ENCODE peak calls at places on chromosome 22, in ten cellular contexts. M, N, E, J, L, H, Q, P, X and O are unnamed samples.
A peak's percentile ranks its signal among the peaks of the same experiment; 100 is the strongest.

GRCh38 chr22:30208631-30209603 is 37.6 kb downstream of the LIF start:
- DNase-seq in Q (no peak), L (no peak), X (peak; percentile 95), E (no peak), H (peak; percentile 86), M (peak; percentile 86), J (no peak), N (peak; percentile 88), P (peak; percentile 42), O (no peak)

GRCh38 chr22:22488736-22489135 is 19.8 kb downstream of the ZNF280B start:
- DNase-seq in M (no peak), X (no peak), H (no peak), N (no peak), P (no peak), Q (no peak), E (no peak), J (no peak), L (no peak), O (no peak)

GRCh38 chr22:31947296-31947695 is 3.0 kb downstream of the YWHAH start:
- DNase-seq in H (no peak), L (no peak), P (peak; percentile 73), M (no peak), N (no peak), Q (no peak), J (peak; percentile 15), E (peak; percentile 82), X (no peak), O (no peak)

GRCh38 chr22:33018232-33018864 is 39.8 kb downstream of the SYN3 start:
- DNase-seq in Q (no peak), M (peak; percentile 10), E (peak; percentile 67), H (peak; percentile 51), J (peak; percentile 12), L (peak; percentile 4), P (peak; percentile 53), X (peak; percentile 45), N (no peak), O (no peak)

GRCh38 chr22:50209893-50210292 is 9.1 kb downstream of the SELENOO start:
- DNase-seq in L (peak; percentile 65), N (no peak), J (no peak), H (peak; percentile 66), M (no peak), P (peak; percentile 76), Q (no peak), X (peak; percentile 68), E (peak; percentile 82), O (no peak)

GRCh38 chr22:48802576-48802975 is 1025.1 kb downstream of the BRD1 start:
- DNase-seq in M (no peak), N (no peak), P (no peak), H (no peak), L (no peak), X (no peak), Q (no peak), J (no peak), E (no peak), O (no peak)

GRCh38 chr22:45200862-45201511 is 37.3 kb downstream of the NUP50 start:
- DNase-seq in Q (no peak), M (peak; percentile 92), L (no peak), N (no peak), P (no peak), J (no peak), H (no peak), E (no peak), X (peak; percentile 78), O (no peak)

GRCh38 chr22:19179472-19180048 is 1.0 kb upstream of the SLC25A1 start:
- DNase-seq in M (peak; percentile 68), E (peak; percentile 85), Q (peak; percentile 57), J (no peak), X (peak; percentile 88), N (peak; percentile 91), H (peak; percentile 83), L (no peak), P (peak; percentile 89), O (peak; percentile 64)

GRCh38 chr22:44067901-44068300 is 43.8 kb downstream of the PARVB start:
- DNase-seq in X (no peak), J (no peak), L (no peak), Q (no peak), H (no peak), M (no peak), E (no peak), P (peak; percentile 65), N (no peak), O (no peak)

GRCh38 chr22:46665151-46665695 is 45.0 kb downstream of the GRAMD4 start:
- DNase-seq in P (no peak), X (no peak), M (no peak), N (no peak), L (no peak), H (no peak), Q (no peak), J (no peak), E (no peak), O (no peak)

GRCh38 chr22:39947488-39948216 is 12.5 kb upstream of the TMA7B start:
- DNase-seq in P (no peak), M (no peak), Q (no peak), N (no peak), E (no peak), H (no peak), L (no peak), X (no peak), J (no peak), O (no peak)

GRCh38 chr22:25928038-25928437 is 186.1 kb downstream of the MYO18B start:
- DNase-seq in H (no peak), E (no peak), J (no peak), Q (no peak), L (no peak), N (no peak), X (no peak), P (no peak), M (no peak), O (no peak)

GRCh38 chr22:50531546-50532352 is 1.9 kb upstream of the TYMP start:
- DNase-seq in P (peak; percentile 91), N (peak; percentile 83), Q (no peak), X (peak; percentile 58), M (no peak), H (peak; percentile 74), L (peak; percentile 42), J (peak; percentile 75), E (peak; percentile 70), O (no peak)

GRCh38 chr22:29480512-29481264 is 670 bp downstream of the NEFH start:
- DNase-seq in H (no peak), J (peak; percentile 38), N (no peak), L (no peak), Q (no peak), M (no peak), X (peak; percentile 80), P (peak; percentile 23), E (no peak), O (no peak)

GRCh38 chr22:47161631-47162030 is 399.2 kb downstream of the TBC1D22A start:
- DNase-seq in H (no peak), J (no peak), M (no peak), E (no peak), Q (no peak), L (no peak), N (peak; percentile 44), P (no peak), X (no peak), O (no peak)

GRCh38 chr22:19879996-19880785 is 25.5 kb upstream of the GNB1L start:
- DNase-seq in E (no peak), L (no peak), P (peak; percentile 31), X (no peak), N (peak; percentile 54), J (no peak), M (no peak), Q (no peak), H (no peak), O (no peak)

GRCh38 chr22:23402275-23403151 is 177.6 kb downstream of the IGLL1 start:
- DNase-seq in L (peak; percentile 36), E (peak; percentile 87), N (peak; percentile 59), J (peak; percentile 9), M (no peak), P (peak; percentile 87), H (peak; percentile 31), X (peak; percentile 21), Q (peak; percentile 10), O (no peak)

GRCh38 chr22:36180038-36180880 is 19.7 kb upstream of the APOL3 start:
- DNase-seq in E (peak; percentile 75), M (no peak), Q (peak; percentile 36), L (peak; percentile 82), P (peak; percentile 84), H (peak; percentile 71), J (peak; percentile 62), X (peak; percentile 71), N (peak; percentile 89), O (peak; percentile 43)

GRCh38 chr22:23467721-23468294 is 112.3 kb downstream of the IGLL1 start:
- DNase-seq in E (no peak), M (no peak), L (no peak), N (no peak), Q (no peak), H (no peak), J (no peak), X (no peak), P (no peak), O (no peak)

GRCh38 chr22:42856179-42856864 is 751 bp downstream of the ARFGAP3 start:
- DNase-seq in H (peak; percentile 43), M (no peak), X (peak; percentile 36), L (peak; percentile 50), E (peak; percentile 52), Q (no peak), J (peak; percentile 58), P (peak; percentile 88), N (peak; percentile 87), O (no peak)

GRCh38 chr22:20536590-20537324 is 29.3 kb downstream of the MED15 start:
- DNase-seq in L (no peak), H (no peak), P (no peak), E (no peak), Q (no peak), N (no peak), X (no peak), M (no peak), J (no peak), O (no peak)

GRCh38 chr22:25709758-25710157 is 32.2 kb upstream of the MYO18B start:
- DNase-seq in N (no peak), P (no peak), M (no peak), H (no peak), Q (peak; percentile 33), E (no peak), L (no peak), X (no peak), J (peak; percentile 50), O (no peak)

GRCh38 chr22:28408702-28409101 is 270.9 kb downstream of the TTC28 start:
- DNase-seq in E (no peak), L (no peak), P (no peak), Q (no peak), J (no peak), N (no peak), X (peak; percentile 41), M (no peak), H (no peak), O (no peak)

GRCh38 chr22:36164621-36165020 is 4.1 kb upstream of the APOL3 start:
- DNase-seq in J (no peak), L (no peak), Q (no peak), X (no peak), E (no peak), P (no peak), N (no peak), M (no peak), H (no peak), O (no peak)

GRCh38 chr22:30609260-30610185 is 2.5 kb downstream of the TCN2 start:
- DNase-seq in X (peak; percentile 88), P (no peak), Q (peak; percentile 57), H (peak; percentile 93), N (no peak), J (peak; percentile 52), M (peak; percentile 55), L (no peak), E (peak; percentile 25), O (no peak)

GRCh38 chr22:43007519-43008102 is 7.3 kb downstream of the PACSIN2 start:
- DNase-seq in N (no peak), X (no peak), P (peak; percentile 50), Q (no peak), E (no peak), L (no peak), H (peak; percentile 77), J (no peak), M (no peak), O (no peak)

GRCh38 chr22:25067851-25068421 is 115.4 kb downstream of the KIAA1671 start:
- DNase-seq in J (peak; percentile 82), Q (no peak), P (no peak), E (no peak), M (no peak), X (no peak), H (no peak), N (peak; percentile 93), L (peak; percentile 85), O (peak; percentile 70)

GRCh38 chr22:45891021-45891421 is 85.9 kb downstream of the WNT7B start:
- DNase-seq in Q (no peak), J (no peak), H (no peak), L (no peak), E (no peak), P (no peak), X (no peak), M (no peak), N (no peak), O (no peak)